ENCODE peak calls at places on chromosomes 12 and 14, in four cellular contexts. One of them, this sample, is unnamed.
A peak's percentile ranks its signal among the peaks of the same experiment; 100 is the strongest.

GRCh38 chr12:54126696-54127537 is 61.9 kb downstream of the SMUG1 start:
- DNase-seq in sigmoid colon: peak; percentile 88
- DNase-seq in brain microvascular endothelial cell: no peak
- DNase-seq in CD8-positive, alpha-beta T cell: no peak
- DNase-seq in this sample: no peak

GRCh38 chr14:58637040-58637390 is 747 bp upstream of the DACT1 start:
- DNase-seq in sigmoid colon: peak; percentile 80
- DNase-seq in brain microvascular endothelial cell: peak; percentile 96
- DNase-seq in CD8-positive, alpha-beta T cell: no peak
- DNase-seq in this sample: peak; percentile 54

GRCh38 chr14:78710963-78711362 is 540.8 kb downstream of the NRXN3 start:
- DNase-seq in brain microvascular endothelial cell: no peak
- DNase-seq in CD8-positive, alpha-beta T cell: no peak
- DNase-seq in sigmoid colon: no peak
- DNase-seq in this sample: no peak

GRCh38 chr14:24389266-24389855 is 9.4 kb upstream of the NYNRIN start:
- DNase-seq in sigmoid colon: no peak
- DNase-seq in brain microvascular endothelial cell: peak; percentile 51
- DNase-seq in CD8-positive, alpha-beta T cell: no peak
- DNase-seq in this sample: no peak

GRCh38 chr12:95943231-95943842 is at the start of gene AMDHD1:
- DNase-seq in sigmoid colon: peak; percentile 74
- DNase-seq in brain microvascular endothelial cell: peak; percentile 16
- DNase-seq in CD8-positive, alpha-beta T cell: peak; percentile 64
- DNase-seq in this sample: no peak

GRCh38 chr14:102015045-102015685 is 50.8 kb downstream of the DYNC1H1 start:
- DNase-seq in CD8-positive, alpha-beta T cell: no peak
- DNase-seq in brain microvascular endothelial cell: no peak
- DNase-seq in sigmoid colon: no peak
- DNase-seq in this sample: no peak

GRCh38 chr12:82120901-82121300 is 237.3 kb downstream of the CCDC59 start:
- DNase-seq in CD8-positive, alpha-beta T cell: no peak
- DNase-seq in sigmoid colon: no peak
- DNase-seq in brain microvascular endothelial cell: no peak
- DNase-seq in this sample: no peak

GRCh38 chr14:77603654-77604270 is 12.7 kb downstream of the SPTLC2 start:
- DNase-seq in sigmoid colon: no peak
- DNase-seq in CD8-positive, alpha-beta T cell: no peak
- DNase-seq in brain microvascular endothelial cell: no peak
- DNase-seq in this sample: no peak

GRCh38 chr14:101010835-101011234 is 107.3 kb upstream of the RTL1 start:
- DNase-seq in brain microvascular endothelial cell: no peak
- DNase-seq in CD8-positive, alpha-beta T cell: no peak
- DNase-seq in sigmoid colon: no peak
- DNase-seq in this sample: no peak

GRCh38 chr14:68864301-68864810 is 71.5 kb upstream of the ZFP36L1 start:
- DNase-seq in CD8-positive, alpha-beta T cell: no peak
- DNase-seq in sigmoid colon: no peak
- DNase-seq in brain microvascular endothelial cell: no peak
- DNase-seq in this sample: no peak

GRCh38 chr12:85273411-85274075 is 6.5 kb upstream of the ALX1 start:
- DNase-seq in CD8-positive, alpha-beta T cell: no peak
- DNase-seq in brain microvascular endothelial cell: no peak
- DNase-seq in sigmoid colon: peak; percentile 43
- DNase-seq in this sample: no peak

GRCh38 chr14:34496679-34497513 is 34.9 kb upstream of the SPTSSA start:
- DNase-seq in sigmoid colon: peak; percentile 97
- DNase-seq in CD8-positive, alpha-beta T cell: no peak
- DNase-seq in brain microvascular endothelial cell: peak; percentile 100
- DNase-seq in this sample: peak; percentile 91

GRCh38 chr14:92348154-92348553 is 25.2 kb downstream of the SLC24A4 start:
- DNase-seq in sigmoid colon: no peak
- DNase-seq in brain microvascular endothelial cell: no peak
- DNase-seq in CD8-positive, alpha-beta T cell: no peak
- DNase-seq in this sample: peak; percentile 54

GRCh38 chr14:65804752-65805473 is 392.4 kb downstream of the FUT8 start:
- DNase-seq in sigmoid colon: no peak
- DNase-seq in brain microvascular endothelial cell: no peak
- DNase-seq in CD8-positive, alpha-beta T cell: no peak
- DNase-seq in this sample: no peak

GRCh38 chr12:55966408-55967281 is at the start of gene CDK2:
- DNase-seq in brain microvascular endothelial cell: peak; percentile 74
- DNase-seq in sigmoid colon: peak; percentile 98
- DNase-seq in CD8-positive, alpha-beta T cell: peak; percentile 84
- DNase-seq in this sample: no peak

GRCh38 chr12:93812616-93813015 is 135.4 kb downstream of the CRADD start:
- DNase-seq in brain microvascular endothelial cell: no peak
- DNase-seq in sigmoid colon: no peak
- DNase-seq in CD8-positive, alpha-beta T cell: no peak
- DNase-seq in this sample: no peak
- H3K27ac ChIP-seq in brain microvascular endothelial cell: no peak overlapping the region
- H3K27ac ChIP-seq in sigmoid colon: peak overlapping the region; percentile 91
- H3K27ac ChIP-seq in CD8-positive, alpha-beta T cell: no peak overlapping the region
- H3K27ac ChIP-seq in this sample: no peak overlapping the region

GRCh38 chr12:120668797-120669054 is 18.2 kb upstream of the MLEC start:
- DNase-seq in CD8-positive, alpha-beta T cell: no peak
- DNase-seq in brain microvascular endothelial cell: no peak
- DNase-seq in sigmoid colon: no peak
- DNase-seq in this sample: no peak

GRCh38 chr12:120670667-120671066 is 16.3 kb upstream of the MLEC start:
- DNase-seq in brain microvascular endothelial cell: no peak
- DNase-seq in CD8-positive, alpha-beta T cell: no peak
- DNase-seq in sigmoid colon: no peak
- DNase-seq in this sample: no peak

GRCh38 chr12:120666577-120667390 is 20.2 kb upstream of the MLEC start:
- DNase-seq in brain microvascular endothelial cell: no peak
- DNase-seq in sigmoid colon: no peak
- DNase-seq in CD8-positive, alpha-beta T cell: no peak
- DNase-seq in this sample: no peak

GRCh38 chr12:120668091-120668796 is 18.7 kb upstream of the MLEC start:
- DNase-seq in brain microvascular endothelial cell: no peak
- DNase-seq in sigmoid colon: no peak
- DNase-seq in CD8-positive, alpha-beta T cell: no peak
- DNase-seq in this sample: no peak

GRCh38 chr12:120669055-120669828 is 17.7 kb upstream of the MLEC start:
- DNase-seq in brain microvascular endothelial cell: no peak
- DNase-seq in sigmoid colon: no peak
- DNase-seq in CD8-positive, alpha-beta T cell: no peak
- DNase-seq in this sample: no peak
- H3K27ac ChIP-seq in brain microvascular endothelial cell: no peak overlapping the region
- H3K27ac ChIP-seq in sigmoid colon: no peak overlapping the region
- H3K27ac ChIP-seq in CD8-positive, alpha-beta T cell: no peak overlapping the region
- H3K27ac ChIP-seq in this sample: no peak overlapping the region

GRCh38 chr14:73612339-73613045 is at the start of gene ACOT6:
- DNase-seq in sigmoid colon: peak; percentile 87
- DNase-seq in brain microvascular endothelial cell: peak; percentile 56
- DNase-seq in CD8-positive, alpha-beta T cell: peak; percentile 68
- DNase-seq in this sample: peak; percentile 18

GRCh38 chr14:73613046-73613383 is 698 bp downstream of the ACOT6 start:
- DNase-seq in brain microvascular endothelial cell: no peak
- DNase-seq in CD8-positive, alpha-beta T cell: no peak
- DNase-seq in sigmoid colon: no peak
- DNase-seq in this sample: no peak

GRCh38 chr14:73610692-73611091 is 1.6 kb upstream of the ACOT6 start:
- DNase-seq in sigmoid colon: no peak
- DNase-seq in brain microvascular endothelial cell: no peak
- DNase-seq in CD8-positive, alpha-beta T cell: no peak
- DNase-seq in this sample: no peak

GRCh38 chr14:73616831-73617230 is 4.5 kb downstream of the ACOT6 start:
- DNase-seq in brain microvascular endothelial cell: no peak
- DNase-seq in CD8-positive, alpha-beta T cell: no peak
- DNase-seq in sigmoid colon: no peak
- DNase-seq in this sample: no peak

GRCh38 chr14:73613419-73613963 is 1.2 kb downstream of the ACOT6 start:
- DNase-seq in CD8-positive, alpha-beta T cell: no peak
- DNase-seq in brain microvascular endothelial cell: no peak
- DNase-seq in sigmoid colon: no peak
- DNase-seq in this sample: no peak
- H3K27ac ChIP-seq in CD8-positive, alpha-beta T cell: no peak overlapping the region
- H3K27ac ChIP-seq in brain microvascular endothelial cell: no peak overlapping the region
- H3K27ac ChIP-seq in sigmoid colon: peak overlapping the region; percentile 87
- H3K27ac ChIP-seq in this sample: no peak overlapping the region

GRCh38 chr14:104112113-104112505 is 26.3 kb upstream of the KIF26A start:
- DNase-seq in sigmoid colon: no peak
- DNase-seq in brain microvascular endothelial cell: no peak
- DNase-seq in CD8-positive, alpha-beta T cell: no peak
- DNase-seq in this sample: no peak
- H3K27ac ChIP-seq in sigmoid colon: no peak overlapping the region
- H3K27ac ChIP-seq in brain microvascular endothelial cell: no peak overlapping the region
- H3K27ac ChIP-seq in CD8-positive, alpha-beta T cell: no peak overlapping the region
- H3K27ac ChIP-seq in this sample: no peak overlapping the region

DNA sequence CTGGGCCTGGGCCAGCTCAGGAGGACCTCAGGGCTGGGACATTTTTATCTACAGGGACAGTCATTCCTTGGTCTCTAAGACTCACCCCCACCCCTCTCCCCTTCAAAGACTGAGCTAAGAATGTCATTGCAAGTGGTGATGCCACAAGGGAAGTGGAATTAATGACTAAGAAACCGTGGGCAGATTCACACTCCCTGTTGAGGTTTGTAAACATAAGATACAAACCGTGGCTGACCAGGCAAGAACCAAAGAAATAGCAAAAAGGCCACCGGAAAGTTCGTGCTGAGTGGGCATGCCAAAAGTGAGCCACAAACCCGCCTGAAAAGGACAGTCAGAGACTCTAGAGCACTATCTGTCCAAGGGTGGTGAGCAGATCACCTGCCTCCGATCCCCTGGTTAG is 25.7 kb downstream of the NUAK1 start:
- DNase-seq in sigmoid colon: no peak
- DNase-seq in brain microvascular endothelial cell: peak; percentile 59
- DNase-seq in CD8-positive, alpha-beta T cell: no peak
- DNase-seq in this sample: no peak
- H3K27ac ChIP-seq in sigmoid colon: peak overlapping the region; percentile 71
- H3K27ac ChIP-seq in brain microvascular endothelial cell: peak overlapping the region; percentile 21
- H3K27ac ChIP-seq in CD8-positive, alpha-beta T cell: no peak overlapping the region
- H3K27ac ChIP-seq in this sample: peak overlapping the region; percentile 95

DNA sequence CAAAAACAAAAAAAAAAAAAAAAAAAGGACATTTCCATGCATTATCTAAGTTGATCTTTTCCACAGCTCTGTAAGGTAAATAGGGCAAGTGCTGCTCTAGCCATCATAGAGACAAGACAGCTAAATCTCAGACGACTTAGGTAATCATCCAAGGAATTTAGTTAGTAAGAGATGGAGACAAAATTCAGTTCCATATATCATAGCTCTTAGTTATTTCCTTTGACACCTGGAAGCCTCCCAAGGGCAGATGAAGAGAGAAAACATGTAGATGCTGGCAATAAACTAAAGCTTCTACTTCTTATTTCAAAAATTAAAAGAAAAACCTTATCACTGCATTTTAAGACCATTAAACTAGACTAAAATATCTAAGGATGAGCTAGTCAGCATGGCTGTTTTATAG is 48.6 kb downstream of the ST8SIA1 start:
- DNase-seq in brain microvascular endothelial cell: no peak
- DNase-seq in sigmoid colon: no peak
- DNase-seq in CD8-positive, alpha-beta T cell: no peak
- DNase-seq in this sample: no peak
- H3K27ac ChIP-seq in brain microvascular endothelial cell: peak overlapping the region; percentile 64
- H3K27ac ChIP-seq in sigmoid colon: no peak overlapping the region
- H3K27ac ChIP-seq in CD8-positive, alpha-beta T cell: no peak overlapping the region
- H3K27ac ChIP-seq in this sample: no peak overlapping the region

This sample was measured in epithelial cell of prostate.